ENCODE peak calls at places on chromosomes 3 and 15, in ten cellular contexts. E is A549; P is G401; D is ACHN; Z is NT2/D1; S is effector CD8-positive, alpha-beta T cell; V is activated CD4-positive, alpha-beta T cell treated with anti-CD3 and anti-CD28 coated beads, Interleukin-2, amount 10 ng/mL, durations not matched to agents 7 days and 5 days; O is brain microvascular endothelial cell; J is activated CD8-positive, alpha-beta memory T cell treated with anti-CD3 and anti-CD28 coated beads, Interleukin-2, amount 50 U/mL, for 4 hours; U is NCI-H1436. Q is an unnamed sample.
A peak's percentile ranks its signal among the peaks of the same experiment; 100 is the strongest.

GRCh38 chr3:170848294-170848917 is 21.6 kb downstream of the RPL22L1 start:
- DNase-seq in E (no peak), D (peak; percentile 27), P (no peak), V (no peak), J (no peak), O (no peak), Z (no peak), U (no peak), S (no peak), Q (no peak)

GRCh38 chr15:23074684-23075083 is 35.3 kb upstream of the TUBGCP5 start:
- DNase-seq in V (no peak), D (no peak), S (no peak), Z (no peak), U (no peak), E (no peak), O (no peak), P (no peak), J (no peak), Q (no peak)

GRCh38 chr3:174442317-174442682 is 416.8 kb upstream of the NAALADL2 start:
- DNase-seq in V (no peak), S (no peak), Z (no peak), O (no peak), D (peak; percentile 12), U (no peak), E (no peak), P (no peak), J (no peak), Q (no peak)

GRCh38 chr3:177781686-177782161 is 584.4 kb upstream of the TBL1XR1 start:
- DNase-seq in E (no peak), S (no peak), V (no peak), O (peak; percentile 20), U (no peak), P (peak; percentile 26), Z (no peak), J (no peak), D (no peak), Q (no peak)

GRCh38 chr3:15305366-15305844 is 27.0 kb downstream of the SH3BP5 start:
- DNase-seq in P (no peak), J (no peak), Z (no peak), D (peak; percentile 7), V (no peak), U (no peak), E (peak; percentile 73), S (no peak), O (no peak), Q (peak; percentile 44)

GRCh38 chr3:69684309-69684981 is 54.8 kb upstream of the MITF start:
- DNase-seq in J (no peak), U (no peak), V (no peak), Z (no peak), E (no peak), S (no peak), P (no peak), D (no peak), O (no peak), Q (no peak)

GRCh38 chr3:14758297-14758696 is 60.5 kb upstream of the FGD5 start:
- DNase-seq in J (no peak), S (no peak), D (no peak), V (no peak), P (no peak), O (no peak), E (no peak), Z (no peak), U (no peak), Q (no peak)

GRCh38 chr3:112333002-112333385 is at the start of gene CD200:
- DNase-seq in E (no peak), V (peak; percentile 50), P (peak; percentile 85), U (peak; percentile 70), O (peak; percentile 26), J (peak; percentile 54), S (peak; percentile 13), Z (peak; percentile 59), D (peak; percentile 7), Q (peak; percentile 89)

GRCh38 chr3:20537234-20537633 is 351.2 kb upstream of the SGO1 start:
- DNase-seq in P (no peak), O (peak; percentile 77), E (no peak), V (no peak), S (no peak), Z (no peak), J (no peak), D (no peak), U (no peak), Q (no peak)

GRCh38 chr3:58526124-58526957 is 10.6 kb downstream of the ACOX2 start:
- DNase-seq in E (peak; percentile 82), D (peak; percentile 61), P (no peak), S (no peak), O (peak; percentile 83), V (no peak), U (no peak), J (no peak), Z (peak; percentile 44), Q (no peak)

GRCh38 chr3:159113476-159113875 is 311.6 kb downstream of the MFSD1 start:
- DNase-seq in Z (no peak), D (no peak), J (no peak), P (no peak), O (no peak), E (no peak), U (no peak), S (no peak), V (no peak), Q (no peak)

GRCh38 chr15:56327721-56328502 is 37.3 kb upstream of the TEX9 start:
- DNase-seq in J (no peak), U (no peak), V (no peak), S (no peak), D (no peak), Z (no peak), E (no peak), O (no peak), P (no peak), Q (no peak)

GRCh38 chr15:100703032-100703578 is 100.7 kb downstream of the ASB7 start:
- DNase-seq in J (no peak), P (no peak), Z (no peak), O (peak; percentile 90), U (no peak), E (no peak), V (no peak), D (no peak), S (no peak), Q (no peak)

Q was measured in glutamatergic neuron.